ENCODE peak calls at places on chromosome 1, in five cellular contexts. Q, U, D, J and O are unnamed samples.

GRCh38 chr1:16012590-16013219 is 5.1 kb downstream of the HSPB7 start:
- DNase-seq in Q (peak; percentile 48), U (peak; percentile 76), D (peak; percentile 84), J (peak; percentile 52), O (peak; percentile 63)

GRCh38 chr1:231590453-231591198 is 36.0 kb upstream of the DISC1 start:
- DNase-seq in Q (peak; percentile 71), U (peak; percentile 41), D (no peak), J (peak; percentile 34), O (no peak)

GRCh38 chr1:196114193-196114592 is 494.0 kb downstream of the KCNT2 start:
- DNase-seq in Q (no peak), U (no peak), D (no peak), J (no peak), O (no peak)

GRCh38 chr1:156146749-156147405 is 6.5 kb upstream of the SEMA4A start:
- DNase-seq in Q (no peak), U (no peak), D (no peak), J (peak; percentile 50), O (no peak)

GRCh38 chr1:102191723-102192122 is 195.0 kb upstream of the OLFM3 start:
- DNase-seq in Q (peak; percentile 57), U (no peak), D (no peak), J (no peak), O (no peak)

GRCh38 chr1:77686784-77687518 is 4.5 kb upstream of the ZZZ3 start:
- DNase-seq in Q (no peak), U (peak; percentile 34), D (no peak), J (no peak), O (no peak)

GRCh38 chr1:67831850-67832513 is 1.3 kb downstream of the GNG12 start:
- DNase-seq in Q (peak; percentile 70), U (peak; percentile 60), D (peak; percentile 55), J (no peak), O (no peak)

GRCh38 chr1:62439652-62440371 is 3.0 kb downstream of the USP1 start:
- DNase-seq in Q (peak; percentile 72), U (no peak), D (no peak), J (no peak), O (no peak)

GRCh38 chr1:83822206-83822605 is 176.7 kb downstream of the TTLL7 start:
- DNase-seq in Q (no peak), U (no peak), D (no peak), J (no peak), O (no peak)

GRCh38 chr1:20411196-20411980 is 74.6 kb downstream of the CAMK2N1 start:
- DNase-seq in Q (peak; percentile 77), U (peak; percentile 44), D (no peak), J (peak; percentile 30), O (no peak)

GRCh38 chr1:241985787-241986186 is 13.1 kb downstream of the MAP1LC3C start:
- DNase-seq in Q (peak; percentile 74), U (no peak), D (no peak), J (no peak), O (no peak)

GRCh38 chr1:206465951-206466350 is 4.3 kb upstream of the IKBKE start:
- DNase-seq in Q (no peak), U (no peak), D (no peak), J (no peak), O (no peak)

GRCh38 chr1:179806333-179806732 is 63.2 kb downstream of the FAM163A start:
- DNase-seq in Q (no peak), U (no peak), D (no peak), J (no peak), O (no peak)

GRCh38 chr1:21082078-21082477 is 94.6 kb downstream of the EIF4G3 start:
- DNase-seq in Q (no peak), U (no peak), D (no peak), J (no peak), O (no peak)

GRCh38 chr1:74522143-74522542 is 9.7 kb upstream of the LRRC53 start:
- DNase-seq in Q (no peak), U (no peak), D (no peak), J (no peak), O (no peak)

GRCh38 chr1:45348020-45348419 is 7.8 kb upstream of the MUTYH start:
- DNase-seq in Q (peak; percentile 24), U (no peak), D (no peak), J (no peak), O (no peak)

GRCh38 chr1:50920409-50920808 is 39.7 kb downstream of the FAF1 start:
- DNase-seq in Q (no peak), U (no peak), D (no peak), J (no peak), O (no peak)

GRCh38 chr1:244291171-244291866 is 160.4 kb downstream of the ADSS2 start:
- DNase-seq in Q (no peak), U (no peak), D (no peak), J (no peak), O (no peak)